ENCODE peak calls at places on chromosomes 12 and 14, in nine cellular contexts. P is neural crest cell, D is ovary, G is tibial nerve, Y is cardiac fibroblast, T is spleen, H is GM06990, S is left lung, N is WTC11. V is an unnamed sample.

GRCh38 chr12:128266559-128267245 is at the start of gene TMEM132C:
- DNase-seq in P (peak; percentile 20), D (peak; percentile 47), G (no peak), Y (no peak), T (no peak), H (no peak), S (no peak), N (no peak), V (no peak)

GRCh38 chr12:459050-459429 is 699 bp upstream of the B4GALNT3 start:
- DNase-seq in P (no peak), D (no peak), G (no peak), Y (no peak), T (no peak), H (no peak), S (no peak), N (no peak), V (no peak)

GRCh38 chr14:89402363-89402762 is 14.7 kb downstream of the FOXN3 start:
- DNase-seq in P (no peak), D (no peak), G (no peak), Y (no peak), T (no peak), H (no peak), S (no peak), N (no peak), V (no peak)

GRCh38 chr12:119206348-119207075 is 27.8 kb downstream of the HSPB8 start:
- DNase-seq in P (no peak), D (no peak), G (no peak), Y (no peak), T (no peak), H (no peak), S (no peak), N (no peak), V (no peak)

GRCh38 chr14:30601579-30601916 is 20.6 kb upstream of the SCFD1 start:
- DNase-seq in P (no peak), D (no peak), G (no peak), Y (no peak), T (no peak), H (no peak), S (no peak), N (no peak), V (no peak)

GRCh38 chr12:53577941-53578352 is 48.2 kb downstream of the ATF7 start:
- DNase-seq in P (no peak), D (no peak), G (no peak), Y (no peak), T (no peak), H (no peak), S (no peak), N (no peak), V (no peak)

GRCh38 chr14:96117997-96118790 is 79.0 kb downstream of the C14orf132 start:
- DNase-seq in P (no peak), D (no peak), G (no peak), Y (no peak), T (no peak), H (no peak), S (no peak), N (no peak), V (no peak)

GRCh38 chr12:116878567-116879508 is 2.4 kb downstream of the HRK start:
- DNase-seq in P (no peak), D (no peak), G (no peak), Y (peak; percentile 44), T (no peak), H (no peak), S (no peak), N (peak; percentile 49), V (no peak)

GRCh38 chr12:51326762-51327439 is 2.9 kb upstream of the BIN2 start:
- DNase-seq in P (no peak), D (no peak), G (no peak), Y (peak; percentile 82), T (no peak), H (peak; percentile 45), S (no peak), N (no peak), V (peak; percentile 73)

GRCh38 chr14:101501858-101502615 is 59.3 kb upstream of the DIO3 start:
- DNase-seq in P (no peak), D (no peak), G (peak; percentile 7), Y (no peak), T (peak; percentile 56), H (no peak), S (peak; percentile 17), N (no peak), V (peak; percentile 40)

GRCh38 chr14:21070083-21070609 is at the start of gene ARHGEF40:
- DNase-seq in P (peak; percentile 62), D (peak; percentile 80), G (peak; percentile 46), Y (peak; percentile 34), T (peak; percentile 88), H (no peak), S (no peak), N (peak; percentile 58), V (peak; percentile 85)

GRCh38 chr14:85532981-85533820 is 3.3 kb downstream of the FLRT2 start:
- DNase-seq in P (peak; percentile 55), D (peak; percentile 84), G (peak; percentile 57), Y (peak; percentile 89), T (no peak), H (no peak), S (peak; percentile 61), N (peak; percentile 78), V (peak; percentile 66)

GRCh38 chr14:73221945-73222344 is 15.4 kb upstream of the PAPLN start:
- DNase-seq in P (no peak), D (no peak), G (no peak), Y (peak; percentile 67), T (no peak), H (no peak), S (no peak), N (no peak), V (no peak)

GRCh38 chr14:73227812-73228781 is 9.2 kb upstream of the PAPLN start:
- DNase-seq in P (no peak), D (peak; percentile 85), G (no peak), Y (peak; percentile 96), T (no peak), H (no peak), S (no peak), N (peak; percentile 54), V (no peak)

DNA sequence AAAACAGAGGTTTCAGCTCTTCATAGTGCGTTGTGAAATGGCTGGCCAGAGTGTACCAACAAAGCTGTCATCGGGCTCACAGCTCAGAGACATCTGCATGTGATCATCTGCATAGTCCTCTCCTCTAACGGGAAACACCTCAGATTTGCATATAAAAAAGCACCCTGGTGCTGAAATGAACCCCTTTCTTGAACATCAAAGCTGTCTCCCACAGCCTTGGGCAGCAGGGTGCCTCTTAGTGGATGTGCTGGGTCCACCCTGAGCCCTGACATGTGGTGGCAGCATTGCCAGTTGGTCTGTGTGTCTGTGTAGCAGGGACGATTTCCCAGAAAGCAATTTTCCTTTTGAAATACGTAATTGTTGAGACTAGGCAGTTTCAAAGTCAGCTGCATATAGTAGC is 14.3 kb upstream of the PAPLN start:
- DNase-seq in P (no peak), D (no peak), G (no peak), Y (no peak), T (no peak), H (no peak), S (no peak), N (no peak), V (no peak)
- TF ChIP-seq CTCF in P (no peak), D (no peak), G (no peak), Y (no peak), T (no peak), H (peak; percentile 27), S (no peak), N (no peak), V (no peak)

DNA sequence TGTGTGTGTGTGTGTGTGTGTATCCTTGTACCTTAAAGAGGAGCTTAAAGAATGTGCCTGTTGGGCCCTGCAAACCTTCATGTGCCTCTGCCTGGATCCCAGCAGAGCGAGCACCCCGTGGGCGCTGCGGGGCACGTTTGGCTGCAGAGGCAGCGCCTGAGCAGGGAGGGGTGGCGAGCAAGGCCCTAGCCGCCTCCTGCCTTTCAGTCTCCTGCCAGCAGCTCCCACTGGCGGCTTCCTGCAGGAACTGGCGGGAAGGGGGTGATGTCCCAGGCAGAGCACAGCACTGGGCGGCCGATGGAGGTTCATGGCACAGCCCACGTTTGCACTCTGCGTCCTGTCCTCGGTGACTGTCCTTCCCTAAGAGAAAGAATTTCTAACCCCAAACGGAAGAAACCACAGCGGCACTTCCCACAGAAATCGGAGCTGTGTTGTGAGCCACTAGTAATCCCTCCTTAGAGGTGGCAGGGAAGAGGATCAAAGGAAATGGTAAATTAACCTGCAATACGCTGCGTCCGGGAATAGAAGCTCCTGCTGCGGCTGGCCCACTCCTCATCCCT is 19.8 kb downstream of the ZBTB42 start:
- DNase-seq in P (peak; percentile 57), D (peak; percentile 73), G (no peak), Y (peak; percentile 69), T (peak; percentile 83), H (no peak), S (peak; percentile 64), N (peak; percentile 76), V (peak; percentile 88)
- TF ChIP-seq CTCF in P (peak; percentile 50), D (peak; percentile 37), G (peak; percentile 66), Y (peak; percentile 78), T (no peak), H (no peak), S (peak; percentile 30), N (no peak), V (peak; percentile 51)

GRCh38 chr14:99753225-99754140 is 39.7 kb upstream of the EML1 start:
- DNase-seq in P (no peak), D (no peak), G (no peak), Y (no peak), T (no peak), H (no peak), S (no peak), N (peak; percentile 38), V (no peak)
- TF ChIP-seq CTCF in P (no peak), D (no peak), G (no peak), Y (no peak), T (no peak), H (no peak), S (no peak), N (no peak), V (no peak)

GRCh38 chr14:103428732-103429556 is 43.7 kb downstream of the MARK3 start:
- DNase-seq in P (no peak), D (no peak), G (no peak), Y (no peak), T (no peak), H (no peak), S (no peak), N (no peak), V (no peak)

GRCh38 chr14:103427485-103428443 is 42.5 kb downstream of the MARK3 start:
- DNase-seq in P (no peak), D (no peak), G (no peak), Y (peak; percentile 79), T (no peak), H (no peak), S (no peak), N (peak; percentile 19), V (no peak)

GRCh38 chr14:103418508-103418818 is 33.2 kb downstream of the MARK3 start:
- DNase-seq in P (no peak), D (no peak), G (no peak), Y (peak; percentile 79), T (no peak), H (no peak), S (no peak), N (no peak), V (no peak)

DNA sequence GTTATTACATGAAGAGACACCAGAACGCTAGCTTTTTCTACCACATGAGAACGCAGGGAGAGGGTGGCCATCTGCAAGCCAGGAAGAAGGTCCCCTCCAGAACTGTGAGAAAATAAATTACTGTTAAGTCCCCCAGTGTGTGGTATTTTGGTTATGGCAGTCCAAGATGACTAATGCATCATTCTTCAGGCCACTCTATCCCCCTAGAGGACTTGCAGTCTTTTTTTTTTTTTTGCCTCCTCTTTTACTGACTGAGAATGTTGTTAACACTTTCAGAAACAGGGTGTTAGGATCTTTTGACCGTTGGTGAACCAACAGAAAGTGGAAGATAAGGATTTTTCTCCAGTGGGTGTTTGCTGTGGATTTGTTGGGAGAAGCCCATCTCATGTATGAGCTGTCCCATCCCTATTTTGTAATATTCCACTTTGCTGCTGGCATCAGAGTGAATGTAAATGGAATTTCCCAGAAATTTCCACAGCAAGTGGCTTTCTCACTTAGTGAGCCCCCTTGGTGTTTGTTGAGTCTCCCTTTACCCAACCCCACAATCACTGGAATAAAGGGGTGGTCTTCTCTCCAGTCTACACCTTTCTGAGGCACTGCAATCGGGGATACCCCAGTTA is 37.9 kb downstream of the MARK3 start:
- DNase-seq in P (no peak), D (no peak), G (no peak), Y (peak; percentile 77), T (no peak), H (no peak), S (no peak), N (no peak), V (no peak)
- TF ChIP-seq CTCF in P (no peak), D (no peak), G (no peak), Y (peak; percentile 10), T (no peak), H (no peak), S (no peak), N (no peak), V (no peak)

V was measured in upper lobe of right lung.